ENCODE peak calls at places on chromosomes 3 and 15, in four cellular contexts. P, L, A and U are unnamed samples.
A peak's percentile ranks its signal among the peaks of the same experiment; 100 is the strongest.

GRCh38 chr3:177195242-177195940 is 1.9 kb downstream of the TBL1XR1 start:
- DNase-seq in P (no peak), L (no peak), A (peak; percentile 50), U (peak; percentile 47)

GRCh38 chr15:51751687-51752683 is 588 bp downstream of the TMOD2 start:
- DNase-seq in P (no peak), L (peak; percentile 61), A (peak; percentile 47), U (no peak)

GRCh38 chr3:100891033-100891432 is 102.2 kb downstream of the ABI3BP start:
- DNase-seq in P (no peak), L (no peak), A (peak; percentile 9), U (no peak)

GRCh38 chr3:129184396-129184656 is 630 bp upstream of the CNBP start:
- DNase-seq in P (no peak), L (peak; percentile 25), A (no peak), U (no peak)

GRCh38 chr3:16350041-16350952 is 85.3 kb downstream of the OXNAD1 start:
- DNase-seq in P (no peak), L (no peak), A (peak; percentile 84), U (no peak)

GRCh38 chr3:37290551-37290950 is 116.2 kb upstream of the LRRFIP2 start:
- DNase-seq in P (no peak), L (no peak), A (no peak), U (no peak)

GRCh38 chr15:59388670-59389069 is 16.0 kb upstream of the MYO1E start:
- DNase-seq in P (no peak), L (no peak), A (no peak), U (no peak)

GRCh38 chr3:59185586-59186381 is 136.0 kb upstream of the CFAP20DC start:
- DNase-seq in P (no peak), L (no peak), A (no peak), U (no peak)

GRCh38 chr3:31220431-31220830 is 312.3 kb upstream of the STT3B start:
- DNase-seq in P (no peak), L (no peak), A (no peak), U (no peak)

GRCh38 chr15:51576911-51577500 is 45.6 kb downstream of the DMXL2 start:
- DNase-seq in P (peak; percentile 51), L (no peak), A (no peak), U (no peak)